ENCODE peak calls at places on chromosomes 13 and 19, in four cellular contexts. E is SK-N-SH, G is HepG2, N is GM12878. B is an unnamed sample.

GRCh38 chr19:46728208-46728607 is 11.3 kb upstream of the PRKD2 start:
- DNase-seq in E (no peak), G (no peak), N (no peak), B (no peak)

GRCh38 chr19:38514812-38515633 is 81.5 kb downstream of the RYR1 start:
- DNase-seq in E (peak), G (peak), N (no peak), B (peak)

GRCh38 chr13:111846396-111847174 is 220.4 kb upstream of the SOX1 start:
- DNase-seq in E (no peak), G (no peak), N (no peak), B (no peak)

GRCh38 chr19:16327911-16328823 is 3.5 kb downstream of the KLF2 start:
- DNase-seq in E (no peak), G (no peak), N (no peak), B (no peak)

GRCh38 chr19:3094638-3095374 is 644 bp downstream of the GNA11 start:
- DNase-seq in E (no peak), G (no peak), N (no peak), B (no peak)

GRCh38 chr13:19618925-19619324 is 14.5 kb upstream of the MPHOSPH8 start:
- DNase-seq in E (peak), G (peak), N (no peak), B (no peak)

GRCh38 chr13:77168232-77168631 is 141.3 kb upstream of the FBXL3 start:
- DNase-seq in E (no peak), G (no peak), N (no peak), B (no peak)

GRCh38 chr13:26062853-26063444 is 11.1 kb upstream of the SHISA2 start:
- DNase-seq in E (peak), G (peak), N (no peak), B (peak)

GRCh38 chr13:34765446-34766180 is 176.5 kb upstream of the NBEA start:
- DNase-seq in E (no peak), G (no peak), N (no peak), B (no peak)

GRCh38 chr13:24693862-24694471 is 13.8 kb downstream of the ATP12A start:
- DNase-seq in E (peak), G (peak), N (no peak), B (peak)

GRCh38 chr19:43636121-43636683 is 3.4 kb downstream of the CADM4 start:
- DNase-seq in E (no peak), G (peak), N (no peak), B (no peak)

GRCh38 chr13:65825039-65825438 is 1405.1 kb downstream of the PCDH9 start:
- DNase-seq in E (no peak), G (no peak), N (no peak), B (no peak)

GRCh38 chr13:20064128-20064527 is 96.7 kb downstream of the GJA3 start:
- DNase-seq in E (no peak), G (no peak), N (no peak), B (no peak)

GRCh38 chr13:93700115-93700514 is 473.5 kb downstream of the GPC6 start:
- DNase-seq in E (no peak), G (no peak), N (no peak), B (no peak)

GRCh38 chr13:79432086-79432485 is 26.0 kb upstream of the RBM26 start:
- DNase-seq in E (no peak), G (no peak), N (no peak), B (no peak)

GRCh38 chr13:79429309-79429708 is 23.3 kb upstream of the RBM26 start:
- DNase-seq in E (no peak), G (no peak), N (no peak), B (no peak)

GRCh38 chr13:79435549-79435948 is 29.5 kb upstream of the RBM26 start:
- DNase-seq in E (no peak), G (no peak), N (no peak), B (no peak)

GRCh38 chr13:79434578-79434977 is 28.5 kb upstream of the RBM26 start:
- DNase-seq in E (no peak), G (no peak), N (no peak), B (no peak)

GRCh38 chr13:79432992-79433391 is 26.9 kb upstream of the RBM26 start:
- DNase-seq in E (no peak), G (no peak), N (no peak), B (no peak)
- TF ChIP-seq RAD21 in E (no peak), G (no peak), N (no peak), B (no peak)

DNA sequence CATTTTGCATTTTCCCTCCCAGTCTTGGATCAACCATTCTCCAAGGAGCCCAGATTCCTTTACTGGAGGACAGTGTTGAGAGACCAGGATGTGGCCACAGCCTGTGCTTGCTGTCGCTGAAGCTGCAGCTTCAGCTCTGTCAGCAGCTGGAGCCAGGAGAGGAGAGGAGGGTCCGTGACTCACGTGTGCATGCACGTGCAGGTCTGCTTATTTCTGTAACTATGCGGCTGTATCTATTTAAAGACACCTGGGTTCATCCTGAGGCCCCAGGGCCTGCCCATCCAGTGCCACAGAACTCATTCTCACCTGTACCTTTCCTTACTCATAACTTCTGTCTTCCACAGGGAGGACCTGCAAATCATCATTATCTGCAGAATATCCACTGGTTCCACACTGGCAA is 8.2 kb upstream of the LAMP1 start:
- DNase-seq in E (no peak), G (no peak), N (no peak), B (no peak)
- TF ChIP-seq PBX3 in E (no peak), G (no peak), N (no peak), B (no peak)

GRCh38 chr19:51808333-51808986 is 13.5 kb downstream of the FPR3 start:
- DNase-seq in E (peak), G (peak), N (no peak), B (no peak)
- TF ChIP-seq RAD21 in E (peak), G (no peak), N (no peak), B (no peak)

DNA sequence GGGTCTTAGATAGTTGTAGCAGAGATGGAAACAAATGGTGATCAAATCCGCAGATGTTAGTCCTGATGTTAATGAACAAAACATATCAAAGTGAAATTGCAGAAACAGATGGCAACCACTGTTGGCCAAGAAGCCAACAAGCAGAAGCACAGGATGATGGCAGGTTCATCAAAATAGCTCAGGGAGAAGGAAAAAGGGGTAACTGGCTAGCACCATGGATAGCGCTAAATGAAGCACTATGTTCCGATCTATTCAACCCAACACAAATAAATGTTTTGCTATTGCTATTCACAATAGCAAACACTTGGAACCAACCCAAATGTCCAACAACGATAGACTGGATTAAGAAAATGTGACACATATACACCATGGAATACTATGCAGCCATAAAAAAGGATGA is 413.7 kb downstream of the FGF14 start:
- DNase-seq in E (no peak), G (no peak), N (no peak), B (no peak)
- TF ChIP-seq PBX3 in E (no peak), G (no peak), N (no peak), B (no peak)

GRCh38 chr13:91369432-91369831 is 21.9 kb downstream of the MIR17HG start:
- DNase-seq in E (no peak), G (no peak), N (no peak), B (no peak)
- TF ChIP-seq RAD21 in E (no peak), G (no peak), N (no peak), B (no peak)

GRCh38 chr13:29846475-29847256 is 3.8 kb downstream of the UBL3 start:
- DNase-seq in E (no peak), G (no peak), N (no peak), B (no peak)

GRCh38 chr13:29849731-29850212 is 645 bp downstream of the UBL3 start:
- DNase-seq in E (peak), G (peak), N (no peak), B (peak)

GRCh38 chr13:29847501-29847983 is 2.9 kb downstream of the UBL3 start:
- DNase-seq in E (peak), G (peak), N (no peak), B (no peak)

GRCh38 chr13:29850213-29850898 is at the start of gene UBL3:
- DNase-seq in E (peak), G (peak), N (peak), B (peak)

GRCh38 chr13:29849071-29849541 is 1.3 kb downstream of the UBL3 start:
- DNase-seq in E (peak), G (peak), N (no peak), B (no peak)
- TF ChIP-seq PBX3 in E (no peak), G (no peak), N (no peak), B (no peak)

GRCh38 chr13:106361621-106362020 is 173.8 kb downstream of the EFNB2 start:
- DNase-seq in E (no peak), G (no peak), N (no peak), B (no peak)
- TF ChIP-seq RAD21 in E (no peak), G (no peak), N (no peak), B (no peak)

DNA sequence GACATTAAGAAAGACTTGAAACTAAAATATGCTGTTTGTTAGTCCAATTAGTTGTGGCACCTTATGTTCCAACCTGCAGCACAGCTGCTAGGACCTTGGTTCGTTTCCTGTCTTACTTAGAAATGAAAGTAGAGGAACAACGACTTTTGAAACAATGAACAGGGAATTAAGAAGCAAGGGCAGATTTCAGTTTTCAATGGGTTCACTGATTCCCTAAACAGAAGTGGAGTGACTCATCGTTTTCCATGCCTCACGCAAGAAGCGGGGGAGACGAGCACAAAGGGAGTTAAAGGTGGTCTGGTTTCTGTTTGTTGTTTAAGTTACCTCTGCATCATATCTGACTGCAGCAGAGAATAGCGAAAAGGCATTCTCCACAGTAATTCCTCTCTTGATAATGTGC is 44.8 kb downstream of the PHF11 start:
- DNase-seq in E (no peak), G (no peak), N (peak), B (no peak)
- TF ChIP-seq PBX3 in E (no peak), G (no peak), N (no peak), B (no peak)

GRCh38 chr19:14890616-14891379 is 4.9 kb upstream of the OR7A17 start:
- DNase-seq in E (no peak), G (no peak), N (no peak), B (no peak)

GRCh38 chr19:14886032-14886431 is at the start of gene OR7A17:
- DNase-seq in E (no peak), G (no peak), N (no peak), B (no peak)

GRCh38 chr19:14889994-14890393 is 4.1 kb upstream of the OR7A17 start:
- DNase-seq in E (no peak), G (no peak), N (no peak), B (no peak)
- TF ChIP-seq RAD21 in E (no peak), G (no peak), N (no peak), B (no peak)

GRCh38 chr13:73608731-73609485 is 525.3 kb downstream of the KLF12 start:
- DNase-seq in E (no peak), G (no peak), N (no peak), B (no peak)

GRCh38 chr13:73603646-73604045 is 530.6 kb downstream of the KLF12 start:
- DNase-seq in E (no peak), G (no peak), N (no peak), B (no peak)

GRCh38 chr13:73607489-73608156 is 526.6 kb downstream of the KLF12 start:
- DNase-seq in E (no peak), G (peak), N (no peak), B (no peak)

GRCh38 chr13:73610799-73611592 is 523.2 kb downstream of the KLF12 start:
- DNase-seq in E (no peak), G (no peak), N (no peak), B (no peak)

GRCh38 chr13:73608157-73608516 is 526.1 kb downstream of the KLF12 start:
- DNase-seq in E (no peak), G (no peak), N (no peak), B (no peak)
- TF ChIP-seq PBX3 in E (no peak), G (no peak), N (no peak), B (no peak)